ENCODE peak calls at places on chromosomes 13 and 19, in six cellular contexts. Z is HL-60, D is endothelial cell of umbilical vein, B is stomach, L is GM23338, G is breast epithelium. K is an unnamed sample.

GRCh38 chr19:2507109-2507508 is 31.2 kb downstream of the GADD45B start:
- DNase-seq in D (peak), G (peak), Z (peak), L (no peak), B (peak), K (no peak)

GRCh38 chr13:111645598-111646463 is 325.4 kb downstream of the TEX29 start:
- DNase-seq in Z (no peak), G (no peak), D (no peak), B (no peak), L (no peak), K (no peak)

GRCh38 chr19:11096210-11096841 is 7.1 kb downstream of the LDLR start:
- DNase-seq in D (peak), L (no peak), B (no peak), Z (no peak), G (no peak), K (no peak)

GRCh38 chr13:45398862-45399261 is 19.3 kb downstream of the SLC25A30 start:
- DNase-seq in D (no peak), G (no peak), Z (no peak), L (no peak), B (no peak), K (no peak)

GRCh38 chr19:55423225-55423967 is 15.8 kb upstream of the UBE2S start:
- DNase-seq in G (no peak), Z (no peak), L (no peak), B (no peak), D (no peak), K (no peak)

GRCh38 chr19:8224394-8225145 is 15.4 kb downstream of the CERS4 start:
- DNase-seq in D (no peak), B (no peak), Z (no peak), G (peak), L (no peak), K (no peak)

GRCh38 chr19:47608074-47608907 is 643 bp upstream of the BICRA start:
- DNase-seq in G (peak), D (peak), B (peak), Z (peak), L (peak), K (peak)

GRCh38 chr13:32385369-32385768 is 42.6 kb downstream of the N4BP2L1 start:
- DNase-seq in G (no peak), L (no peak), B (no peak), D (no peak), Z (no peak), K (no peak)

GRCh38 chr13:30121666-30122065 is 185.7 kb downstream of the KATNAL1 start:
- DNase-seq in G (peak), Z (no peak), B (no peak), L (no peak), D (no peak), K (no peak)

GRCh38 chr13:24192811-24193162 is 32.3 kb downstream of the SPATA13 start:
- DNase-seq in G (no peak), Z (no peak), D (no peak), L (no peak), B (no peak), K (no peak)

GRCh38 chr13:47211106-47211505 is 314.3 kb upstream of the HTR2A start:
- DNase-seq in L (peak), B (no peak), D (no peak), G (no peak), Z (no peak), K (no peak)

GRCh38 chr19:425056-425455 is 16.1 kb upstream of the C2CD4C start:
- DNase-seq in Z (no peak), B (no peak), L (no peak), D (no peak), G (no peak), K (no peak)

GRCh38 chr13:59533561-59534337 is 630.0 kb downstream of the DIAPH3 start:
- DNase-seq in G (no peak), L (no peak), B (no peak), D (peak), Z (no peak), K (no peak)

GRCh38 chr19:2495130-2495641 is 19.3 kb downstream of the GADD45B start:
- DNase-seq in D (peak), L (no peak), Z (peak), G (peak), B (peak), K (peak)

GRCh38 chr13:40667622-40667978 is 1.2 kb upstream of the FOXO1 start:
- DNase-seq in D (peak), G (peak), Z (no peak), L (peak), B (no peak), K (no peak)

GRCh38 chr13:43876366-43876765 is 3.2 kb downstream of the CCDC122 start:
- DNase-seq in L (no peak), D (no peak), Z (no peak), B (no peak), G (no peak), K (no peak)

GRCh38 chr19:36116344-36116637 is 1.0 kb downstream of the TBCB start:
- DNase-seq in G (no peak), D (no peak), B (no peak), Z (no peak), L (no peak), K (no peak)
- H3K4me3 ChIP-seq in G (peak), D (peak), B (peak), Z (peak), L (peak), K (peak)

GRCh38 chr19:18804643-18805042 is 13.5 kb upstream of the COMP start:
- DNase-seq in G (no peak), Z (no peak), L (no peak), D (no peak), B (no peak), K (no peak)

GRCh38 chr19:18814063-18814462 is 17.7 kb upstream of the UPF1 start:
- DNase-seq in B (no peak), G (no peak), Z (no peak), D (no peak), L (no peak), K (no peak)

GRCh38 chr19:18804139-18804601 is 13.1 kb upstream of the COMP start:
- DNase-seq in L (no peak), Z (no peak), G (no peak), D (no peak), B (no peak), K (no peak)

GRCh38 chr19:18807861-18808331 is 16.8 kb upstream of the COMP start:
- DNase-seq in G (no peak), Z (no peak), L (no peak), B (no peak), D (no peak), K (no peak)

GRCh38 chr19:18809149-18809978 is 18.3 kb upstream of the COMP start:
- DNase-seq in B (peak), L (no peak), D (no peak), G (peak), Z (peak), K (no peak)
- TF ChIP-seq POLR2AphosphoS5 in B (peak), L (no peak), D (no peak), G (peak), Z (no peak), K (no peak)

GRCh38 chr19:30255783-30256509 is 116.2 kb upstream of the ZNF536 start:
- DNase-seq in B (no peak), G (no peak), Z (no peak), L (peak), D (no peak), K (no peak)
- H3K4me3 ChIP-seq in B (no peak), G (no peak), Z (no peak), L (no peak), D (no peak), K (no peak)

GRCh38 chr13:35858665-35859064 is 272.5 kb downstream of the DCLK1 start:
- DNase-seq in D (no peak), L (no peak), B (no peak), Z (no peak), G (no peak), K (no peak)
- TF ChIP-seq POLR2AphosphoS5 in D (no peak), L (no peak), B (peak), Z (no peak), G (no peak), K (no peak)

GRCh38 chr19:46081928-46082727 is 41.3 kb upstream of the IGFL4 start:
- DNase-seq in G (no peak), L (peak), D (peak), Z (peak), B (no peak), K (no peak)
- H3K4me3 ChIP-seq in G (no peak), L (no peak), D (no peak), Z (no peak), B (no peak), K (no peak)

GRCh38 chr13:113980489-113981064 is 6.7 kb upstream of the C13orf46 start:
- DNase-seq in G (no peak), D (no peak), B (no peak), L (no peak), Z (no peak), K (peak)
- TF ChIP-seq POLR2AphosphoS5 in G (no peak), D (no peak), B (no peak), L (no peak), Z (no peak), K (no peak)

K was measured in spleen.